ENCODE peak calls at places on chromosomes 5 and 9, in nine cellular contexts. G is stimulated activated CD4-positive, alpha-beta T cell treated with anti-CD3 and anti-CD28 coated beads, Interleukin-15, amount 100 ng/mL, for 24 hours; T is hypothalamus; N is NCI-H2081; V is OCI-LY7; Y is NCI-H1417; U is stimulated activated naive CD4-positive, alpha-beta T cell treated with Interleukin-2 at 50 U/mL for 16 hours; F is posterior vena cava; I is non-pigmented ciliary epithelial cell. Q is an unnamed sample.

GRCh38 chr9:23088932-23089364 is 642.3 kb downstream of the DMRTA1 start:
- DNase-seq in T (no peak), N (no peak), I (no peak), F (no peak), U (no peak), V (peak; percentile 1), G (no peak), Y (no peak), Q (no peak)

GRCh38 chr9:16530669-16531461 is 339.6 kb downstream of the BNC2 start:
- DNase-seq in T (no peak), Y (peak; percentile 54), V (no peak), I (no peak), F (no peak), G (no peak), U (no peak), N (peak; percentile 67), Q (peak; percentile 55)

GRCh38 chr9:122426723-122427122 is 51.0 kb downstream of the OR1J1 start:
- DNase-seq in Y (no peak), V (no peak), I (no peak), U (no peak), T (no peak), G (no peak), F (no peak), N (no peak), Q (no peak)

GRCh38 chr5:62142351-62142750 is 163.7 kb upstream of the KIF2A start:
- DNase-seq in N (no peak), T (no peak), Y (no peak), V (no peak), F (no peak), U (no peak), G (no peak), I (no peak), Q (no peak)

GRCh38 chr5:140311011-140311467 is 8.1 kb upstream of the PFDN1 start:
- DNase-seq in F (no peak), Y (no peak), N (no peak), G (no peak), U (no peak), V (no peak), T (no peak), I (peak; percentile 85), Q (no peak)

GRCh38 chr5:91707521-91707841 is 324.4 kb upstream of the ARRDC3 start:
- DNase-seq in V (no peak), I (no peak), U (no peak), N (no peak), G (no peak), Y (no peak), T (no peak), F (no peak), Q (no peak)

GRCh38 chr5:167999182-167999581 is 292.3 kb upstream of the WWC1 start:
- DNase-seq in G (no peak), V (no peak), F (no peak), T (no peak), I (no peak), U (no peak), Y (no peak), N (no peak), Q (no peak)

GRCh38 chr5:175887463-175887862 is 16.1 kb downstream of the CPLX2 start:
- DNase-seq in I (no peak), Y (peak; percentile 77), V (no peak), G (no peak), T (no peak), N (peak; percentile 82), F (no peak), U (no peak), Q (no peak)

GRCh38 chr9:133932176-133932575 is 59.9 kb downstream of the VAV2 start:
- DNase-seq in F (no peak), I (no peak), N (no peak), Y (no peak), U (no peak), G (no peak), T (no peak), V (no peak), Q (no peak)

GRCh38 chr5:165871279-165871678 is 2365.9 kb downstream of the MAT2B start:
- DNase-seq in Y (no peak), G (no peak), N (no peak), U (no peak), I (no peak), T (no peak), F (no peak), V (no peak), Q (no peak)

GRCh38 chr9:132997591-132997990 is 19.1 kb downstream of the GFI1B start:
- DNase-seq in G (no peak), N (no peak), I (peak; percentile 22), V (no peak), Y (no peak), U (no peak), T (no peak), F (peak; percentile 32), Q (no peak)

GRCh38 chr9:131500377-131500776 is 2.3 kb upstream of the POMT1 start:
- DNase-seq in T (no peak), G (peak; percentile 78), N (no peak), F (no peak), U (peak; percentile 81), V (no peak), Y (no peak), I (no peak), Q (no peak)

GRCh38 chr5:73448451-73449136 is at the start of gene FOXD1:
- DNase-seq in T (peak; percentile 4), G (peak; percentile 69), U (peak; percentile 15), I (peak; percentile 86), V (peak; percentile 58), F (peak; percentile 95), N (peak; percentile 85), Y (peak; percentile 88), Q (peak; percentile 40)

GRCh38 chr5:79938468-79938867 is 52.6 kb downstream of the MTX3 start:
- DNase-seq in I (no peak), U (no peak), F (no peak), T (no peak), N (no peak), V (no peak), Y (no peak), G (peak; percentile 7), Q (no peak)

GRCh38 chr9:29822458-29822857 is 2249.2 kb upstream of the C9orf72 start:
- DNase-seq in G (no peak), U (no peak), N (no peak), F (no peak), Y (no peak), V (no peak), T (no peak), I (no peak), Q (no peak)

GRCh38 chr5:40383719-40384651 is 295.7 kb upstream of the PTGER4 start:
- DNase-seq in N (no peak), T (no peak), U (no peak), G (peak; percentile 34), F (no peak), V (no peak), Y (no peak), I (no peak), Q (no peak)

GRCh38 chr5:139458580-139459407 is 3.7 kb downstream of the ECSCR start:
- DNase-seq in V (peak; percentile 24), Y (no peak), I (no peak), N (no peak), G (peak; percentile 84), F (no peak), U (peak; percentile 73), T (no peak), Q (no peak)

Q was measured in NCI-H2227 treated with DMSO at 0.1 percent for 48 hours.